ENCODE peak calls at places on chromosome 20, in eight cellular contexts. T is neuronal stem cell, O is GM23338, G is MM.1S, C is neural progenitor cell, F is astrocyte, D is HepG2, P is GM23248. Z is an unnamed sample.

GRCh38 chr20:53343433-53343832 is 250.2 kb downstream of the ZNF217 start:
- DNase-seq in P (no peak), O (no peak), D (no peak), T (no peak), G (no peak), F (no peak), C (no peak), Z (no peak)

GRCh38 chr20:21509597-21510331 is 4.1 kb downstream of the NKX2-2 start:
- DNase-seq in P (peak), T (no peak), G (no peak), O (peak), D (no peak), C (peak), F (peak), Z (no peak)

GRCh38 chr20:53738039-53738944 is 144.7 kb upstream of the ZNF217 start:
- DNase-seq in F (peak), D (peak), P (peak), O (peak), G (peak), C (peak), T (no peak), Z (no peak)

GRCh38 chr20:58691405-58691772 is 1.2 kb upstream of the NPEPL1 start:
- DNase-seq in C (no peak), T (no peak), G (no peak), P (no peak), D (no peak), F (no peak), O (no peak), Z (no peak)

GRCh38 chr20:2144850-2145249 is 43.2 kb downstream of the STK35 start:
- DNase-seq in T (no peak), F (no peak), G (no peak), D (no peak), O (peak), C (no peak), P (no peak), Z (no peak)

GRCh38 chr20:24665741-24666191 is 196.3 kb downstream of the SYNDIG1 start:
- DNase-seq in G (no peak), T (no peak), O (no peak), F (no peak), D (no peak), P (no peak), C (no peak), Z (no peak)

GRCh38 chr20:42979720-42980119 is 210.0 kb downstream of the PTPRT start:
- DNase-seq in G (no peak), D (no peak), F (no peak), C (no peak), T (no peak), O (no peak), P (no peak), Z (no peak)

GRCh38 chr20:17613328-17614175 is 43.7 kb downstream of the DSTN start:
- DNase-seq in G (no peak), F (no peak), C (no peak), O (no peak), P (no peak), T (no peak), D (no peak), Z (no peak)

GRCh38 chr20:58714923-58715708 is 22.5 kb downstream of the NPEPL1 start:
- DNase-seq in P (no peak), T (no peak), O (no peak), F (no peak), D (no peak), C (no peak), G (no peak), Z (no peak)

GRCh38 chr20:14672066-14672465 is 334.7 kb upstream of the FLRT3 start:
- DNase-seq in T (no peak), P (no peak), C (no peak), O (no peak), D (no peak), G (no peak), F (no peak), Z (no peak)

GRCh38 chr20:15930324-15931305 is 642.6 kb downstream of the KIF16B start:
- DNase-seq in G (no peak), C (peak), D (peak), O (peak), T (peak), F (no peak), P (peak), Z (peak)

GRCh38 chr20:32634041-32634805 is 39.5 kb downstream of the C20orf203 start:
- DNase-seq in P (peak), G (no peak), D (no peak), F (no peak), O (peak), C (no peak), T (no peak), Z (no peak)

GRCh38 chr20:19251958-19252669 is 39.7 kb downstream of the SLC24A3 start:
- DNase-seq in C (no peak), T (no peak), O (no peak), P (peak), F (no peak), G (no peak), D (no peak), Z (no peak)

GRCh38 chr20:50412499-50412898 is 97.7 kb upstream of the PTPN1 start:
- DNase-seq in F (no peak), C (no peak), P (no peak), G (no peak), O (no peak), D (no peak), T (no peak), Z (no peak)

GRCh38 chr20:55253765-55254164 is 751.6 kb downstream of the CBLN4 start:
- DNase-seq in O (no peak), F (peak), D (no peak), P (no peak), T (no peak), C (no peak), G (no peak), Z (no peak)

GRCh38 chr20:19672498-19672897 is 85.6 kb upstream of the RIN2 start:
- DNase-seq in G (no peak), T (no peak), O (no peak), D (no peak), P (no peak), F (no peak), C (no peak), Z (no peak)

GRCh38 chr20:24987244-24987643 is 5.3 kb downstream of the APMAP start:
- DNase-seq in G (no peak), T (no peak), P (peak), C (no peak), D (peak), O (no peak), F (no peak), Z (no peak)

GRCh38 chr20:45833883-45834796 is 541 bp downstream of the SNX21 start:
- DNase-seq in G (no peak), O (peak), F (peak), T (peak), D (peak), C (peak), P (peak), Z (no peak)

GRCh38 chr20:51801220-51801991 is 915 bp downstream of the SALL4 start:
- DNase-seq in C (peak), G (no peak), P (peak), T (peak), O (peak), F (no peak), D (no peak), Z (no peak)

GRCh38 chr20:2619961-2620595 is 32.4 kb upstream of the NOP56 start:
- DNase-seq in O (no peak), F (peak), G (no peak), T (no peak), C (no peak), D (peak), P (peak), Z (no peak)

GRCh38 chr20:49572857-49573256 is 4.9 kb upstream of the PTGIS start:
- DNase-seq in P (no peak), D (no peak), C (peak), O (peak), T (no peak), G (peak), F (no peak), Z (no peak)

GRCh38 chr20:45867811-45868176 is 10.4 kb downstream of the ZSWIM3 start:
- DNase-seq in G (no peak), F (peak), C (no peak), P (peak), T (no peak), O (no peak), D (no peak), Z (no peak)

GRCh38 chr20:50191566-50192363 is 1.1 kb downstream of the CEBPB start:
- DNase-seq in F (peak), O (peak), C (peak), P (peak), G (peak), T (peak), D (peak), Z (peak)

GRCh38 chr20:59360934-59361333 is 60.5 kb downstream of the EDN3 start:
- DNase-seq in O (no peak), T (no peak), D (no peak), G (no peak), F (no peak), C (no peak), P (no peak), Z (no peak)

GRCh38 chr20:31549513-31549880 is 35.3 kb downstream of the HM13 start:
- DNase-seq in P (no peak), O (no peak), G (no peak), F (no peak), C (no peak), D (no peak), T (no peak), Z (no peak)

GRCh38 chr20:3563548-3564177 is 92.8 kb downstream of the ATRN start:
- DNase-seq in C (peak), D (peak), F (peak), O (peak), P (peak), T (peak), G (peak), Z (peak)

GRCh38 chr20:53834044-53834442 is 236.4 kb downstream of the BCAS1 start:
- DNase-seq in D (no peak), O (no peak), P (no peak), C (no peak), F (peak), T (no peak), G (no peak), Z (no peak)

GRCh38 chr20:41232971-41233926 is 84.3 kb downstream of the ZHX3 start:
- DNase-seq in G (no peak), T (no peak), P (peak), F (peak), O (no peak), C (no peak), D (no peak), Z (no peak)

GRCh38 chr20:35776513-35777101 is 4.8 kb downstream of the PHF20 start:
- DNase-seq in G (no peak), F (peak), D (no peak), P (peak), T (no peak), O (no peak), C (no peak), Z (no peak)

GRCh38 chr20:11350126-11351005 is 567.3 kb upstream of the BTBD3 start:
- DNase-seq in F (peak), G (no peak), C (no peak), P (peak), O (no peak), T (no peak), D (no peak), Z (no peak)

GRCh38 chr20:39916236-39916635 is 772.8 kb downstream of the MAFB start:
- DNase-seq in D (no peak), F (peak), C (no peak), O (peak), G (no peak), T (no peak), P (no peak), Z (no peak)

DNA sequence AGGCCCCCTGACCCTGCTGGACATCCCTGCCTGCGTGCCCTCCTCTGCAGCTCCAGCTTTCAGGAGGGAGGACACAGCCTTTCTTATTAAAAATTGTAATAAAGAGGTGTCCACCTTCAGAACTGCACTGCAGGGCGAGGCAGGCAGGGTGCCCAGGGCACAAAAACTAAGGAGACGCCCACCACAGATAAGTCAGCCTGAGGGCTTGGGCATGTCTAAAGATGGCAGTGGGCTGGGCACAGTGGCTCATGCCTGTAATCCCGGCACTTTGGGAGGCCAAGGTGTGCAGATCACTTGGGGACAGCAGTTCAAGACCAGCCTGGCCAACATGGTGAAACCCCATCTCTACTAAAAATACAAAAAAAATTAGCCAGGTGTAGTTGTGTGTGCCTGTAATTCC is 7.0 kb upstream of the C20orf144 start:
- DNase-seq in F (no peak), G (no peak), P (no peak), T (no peak), C (no peak), O (no peak), D (no peak), Z (no peak)
- H3K4me2 ChIP-seq in F (no peak), G (no peak), P (no peak), T (no peak), C (no peak), O (no peak), D (no peak), Z (no peak)

DNA sequence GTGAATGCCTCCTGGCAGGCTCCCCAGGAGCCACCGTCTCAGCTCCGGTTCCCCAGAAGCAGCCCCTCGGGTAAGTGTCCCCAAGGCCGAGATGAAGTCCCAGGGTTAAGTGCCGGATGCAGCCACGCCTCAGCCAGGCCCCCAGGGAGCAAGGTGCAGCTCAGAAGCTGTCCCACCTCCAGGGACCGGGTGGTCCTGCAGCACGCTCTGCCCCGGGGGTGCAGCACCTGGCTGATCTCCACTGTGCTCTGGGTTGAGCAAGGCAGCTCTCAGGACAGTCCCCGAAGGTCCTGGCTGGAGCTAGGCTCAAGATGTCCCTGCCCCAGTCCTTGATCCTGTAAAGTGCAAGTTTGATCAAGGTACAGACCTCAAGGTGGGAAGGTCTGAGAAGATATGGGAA is 15.1 kb upstream of the NTSR1 start:
- DNase-seq in D (no peak), O (no peak), C (no peak), G (no peak), F (no peak), P (no peak), T (no peak), Z (no peak)
- H3K4me2 ChIP-seq in D (no peak), O (no peak), C (no peak), G (no peak), F (no peak), P (no peak), T (no peak), Z (no peak)

GRCh38 chr20:371755-372542 is 8.6 kb upstream of the TRIB3 start:
- DNase-seq in G (no peak), C (no peak), O (no peak), F (peak), P (peak), D (peak), T (no peak), Z (no peak)
- H3K4me2 ChIP-seq in G (no peak), C (no peak), O (no peak), F (peak), P (peak), D (peak), T (no peak), Z (no peak)

GRCh38 chr20:8155229-8155628 is 23.2 kb downstream of the PLCB1 start:
- DNase-seq in O (no peak), G (no peak), C (no peak), P (no peak), F (no peak), T (no peak), D (peak), Z (no peak)

GRCh38 chr20:8152847-8153246 is 20.8 kb downstream of the PLCB1 start:
- DNase-seq in C (no peak), P (no peak), O (no peak), T (no peak), F (no peak), G (no peak), D (no peak), Z (no peak)

GRCh38 chr20:8154636-8155035 is 22.6 kb downstream of the PLCB1 start:
- DNase-seq in F (no peak), T (no peak), D (no peak), C (no peak), O (no peak), G (no peak), P (no peak), Z (no peak)

GRCh38 chr20:8152183-8152582 is 20.1 kb downstream of the PLCB1 start:
- DNase-seq in G (no peak), T (no peak), F (peak), O (no peak), P (peak), C (no peak), D (no peak), Z (no peak)

GRCh38 chr20:8153281-8153908 is 21.3 kb downstream of the PLCB1 start:
- DNase-seq in G (peak), C (no peak), T (no peak), P (no peak), F (no peak), O (no peak), D (no peak), Z (no peak)
- H3K4me2 ChIP-seq in G (no peak), C (no peak), T (no peak), P (no peak), F (no peak), O (no peak), D (no peak), Z (no peak)